ENCODE peak calls at places on chromosomes 11 and 22, in four cellular contexts. L is A549, X is neural progenitor cell, Q is brain microvascular endothelial cell. M is an unnamed sample.

GRCh38 chr11:34146866-34147265 is 41.4 kb downstream of the NAT10 start:
- DNase-seq in L (no peak), X (no peak), Q (no peak), M (no peak)

GRCh38 chr11:67405196-67405567 is 1.3 kb downstream of the TBC1D10C start:
- DNase-seq in L (no peak), X (no peak), Q (no peak), M (no peak)

GRCh38 chr11:47466201-47466600 is 17.3 kb upstream of the RAPSN start:
- DNase-seq in L (no peak), X (no peak), Q (no peak), M (no peak)

GRCh38 chr11:17771415-17771814 is 36.8 kb downstream of the KCNC1 start:
- DNase-seq in L (no peak), X (no peak), Q (no peak), M (no peak)

GRCh38 chr11:68349461-68350249 is 37.3 kb downstream of the LRP5 start:
- DNase-seq in L (no peak), X (no peak), Q (no peak), M (no peak)

GRCh38 chr22:39800790-39801540 is 92.6 kb downstream of the ENTHD1 start:
- DNase-seq in L (no peak), X (no peak), Q (no peak), M (no peak)

GRCh38 chr11:69699213-69699612 is 4.6 kb downstream of the FGF19 start:
- DNase-seq in L (no peak), X (no peak), Q (no peak), M (no peak)

GRCh38 chr22:48488611-48489456 is 1338.8 kb downstream of the BRD1 start:
- DNase-seq in L (no peak), X (peak; percentile 89), Q (no peak), M (no peak)

GRCh38 chr11:17730608-17731462 is 3.7 kb upstream of the KCNC1 start:
- DNase-seq in L (peak; percentile 91), X (peak; percentile 88), Q (peak; percentile 57), M (peak; percentile 33)

GRCh38 chr22:37431811-37432707 is 4.8 kb upstream of the ELFN2 start:
- DNase-seq in L (peak; percentile 75), X (no peak), Q (peak; percentile 97), M (peak; percentile 95)

GRCh38 chr11:2672553-2673249 is 27.1 kb downstream of the KCNQ1OT1 start:
- DNase-seq in L (no peak), X (no peak), Q (no peak), M (no peak)

GRCh38 chr11:46896719-46897406 is 21.5 kb downstream of the LRP4 start:
- DNase-seq in L (peak; percentile 58), X (peak; percentile 39), Q (peak; percentile 31), M (no peak)

GRCh38 chr11:2667940-2668339 is 31.9 kb downstream of the KCNQ1OT1 start:
- DNase-seq in L (no peak), X (no peak), Q (no peak), M (no peak)

GRCh38 chr11:119741369-119742262 is 12.6 kb upstream of the NECTIN1 start:
- DNase-seq in L (peak; percentile 58), X (peak; percentile 79), Q (no peak), M (no peak)

GRCh38 chr11:818396-819128 is at the start of gene PNPLA2:
- DNase-seq in L (no peak), X (no peak), Q (no peak), M (no peak)

GRCh38 chr11:129881570-129882170 is 13.7 kb downstream of the NFRKB start:
- DNase-seq in L (peak; percentile 51), X (peak; percentile 56), Q (peak; percentile 20), M (no peak)

GRCh38 chr11:94131363-94132115 is 2.9 kb downstream of the PANX1 start:
- DNase-seq in L (no peak), X (no peak), Q (no peak), M (no peak)

GRCh38 chr11:73312806-73313403 is 4.8 kb downstream of the ARHGEF17 start:
- DNase-seq in L (no peak), X (no peak), Q (peak; percentile 56), M (no peak)

GRCh38 chr11:73314121-73314948 is 6.3 kb downstream of the ARHGEF17 start:
- DNase-seq in L (no peak), X (peak; percentile 47), Q (peak; percentile 83), M (no peak)

GRCh38 chr11:73312036-73312435 is 4.0 kb downstream of the ARHGEF17 start:
- DNase-seq in L (no peak), X (no peak), Q (no peak), M (no peak)

GRCh38 chr11:73315288-73316020 is 7.4 kb downstream of the ARHGEF17 start:
- DNase-seq in L (no peak), X (peak; percentile 39), Q (no peak), M (no peak)

GRCh38 chr11:73313652-73314051 is 5.6 kb downstream of the ARHGEF17 start:
- DNase-seq in L (no peak), X (no peak), Q (no peak), M (no peak)
- H3K27ac ChIP-seq in L (no peak overlapping the region), X (no peak overlapping the region), Q (peak overlapping the region; percentile 85), M (peak overlapping the region; percentile 80)

DNA sequence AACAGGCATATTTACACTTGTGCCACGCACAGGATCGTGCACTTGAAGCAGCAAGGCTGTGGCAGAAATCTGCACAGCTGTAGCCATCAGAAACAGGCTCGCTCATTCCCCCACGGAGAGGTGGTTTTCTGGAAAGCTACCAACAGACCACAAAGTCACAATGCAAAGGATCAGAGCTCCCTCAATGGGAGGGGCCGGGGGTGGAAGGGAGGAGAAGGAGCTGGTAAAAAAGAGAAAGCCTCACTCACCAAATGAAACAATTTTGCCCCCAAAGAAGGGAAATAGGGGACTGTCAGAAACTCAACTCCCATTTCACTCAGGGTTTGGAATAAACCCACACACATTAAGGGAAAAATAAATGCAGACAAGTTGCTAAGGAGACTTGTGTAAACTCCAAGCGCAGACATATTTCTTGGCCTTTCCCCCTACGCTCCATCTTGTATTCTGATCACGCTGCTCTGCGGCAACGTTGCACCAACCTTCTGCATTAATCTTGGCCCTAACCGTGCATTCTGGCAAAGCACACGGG is 43.2 kb upstream of the BLID start:
- DNase-seq in L (no peak), X (peak; percentile 42), Q (no peak), M (no peak)
- H3K27ac ChIP-seq in L (peak overlapping the region; percentile 91), X (no peak overlapping the region), Q (peak overlapping the region; percentile 47), M (peak overlapping the region; percentile 84)

GRCh38 chr11:126303623-126304456 is at the start of gene DCPS:
- DNase-seq in L (peak; percentile 88), X (peak; percentile 94), Q (peak; percentile 86), M (peak; percentile 60)

GRCh38 chr11:126307706-126308105 is 3.8 kb downstream of the DCPS start:
- DNase-seq in L (no peak), X (peak; percentile 62), Q (peak; percentile 40), M (no peak)

GRCh38 chr11:126305699-126306098 is 1.8 kb downstream of the DCPS start:
- DNase-seq in L (no peak), X (no peak), Q (no peak), M (no peak)

GRCh38 chr11:126308271-126308671 is 4.4 kb downstream of the DCPS start:
- DNase-seq in L (no peak), X (no peak), Q (no peak), M (no peak)

DNA sequence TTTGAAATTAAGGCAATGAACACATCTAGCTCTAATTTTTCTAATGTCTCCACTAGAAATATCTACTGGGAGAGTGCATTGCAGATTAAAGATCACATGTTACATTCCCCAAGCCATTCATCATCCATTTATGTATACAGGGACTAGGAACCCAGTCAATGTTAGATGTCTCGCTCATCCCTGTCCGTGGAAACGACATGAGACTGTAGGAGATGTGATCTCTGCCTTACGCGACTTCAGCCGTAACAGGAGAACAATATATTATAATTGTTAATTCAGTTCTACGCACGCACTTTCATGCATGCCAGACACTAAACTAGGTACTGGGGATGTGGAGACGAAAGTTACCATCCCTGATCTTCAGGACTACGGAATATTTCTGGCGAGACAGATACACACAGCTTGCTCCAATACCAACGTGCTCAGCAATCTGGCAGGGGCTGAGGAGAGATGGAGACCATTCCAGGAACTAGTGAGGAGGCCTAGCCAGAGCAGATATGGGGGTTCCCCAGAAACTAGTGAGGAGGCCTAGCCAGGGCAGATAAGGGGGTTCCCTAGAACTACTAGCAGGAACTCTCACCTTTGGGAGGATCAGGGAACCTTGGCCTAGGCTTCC is 705 bp downstream of the DCPS start:
- DNase-seq in L (no peak), X (no peak), Q (no peak), M (no peak)
- H3K27ac ChIP-seq in L (peak overlapping the region; percentile 89), X (no peak overlapping the region), Q (no peak overlapping the region), M (peak overlapping the region; percentile 21)

GRCh38 chr11:10618490-10618889 is 50.0 kb upstream of the LYVE1 start:
- DNase-seq in L (no peak), X (no peak), Q (no peak), M (no peak)
- H3K27ac ChIP-seq in L (no peak overlapping the region), X (no peak overlapping the region), Q (no peak overlapping the region), M (no peak overlapping the region)

GRCh38 chr11:3964056-3964455 is 108.6 kb downstream of the STIM1 start:
- DNase-seq in L (no peak), X (no peak), Q (no peak), M (no peak)
- H3K27ac ChIP-seq in L (no peak overlapping the region), X (no peak overlapping the region), Q (no peak overlapping the region), M (no peak overlapping the region)

GRCh38 chr11:58939277-58939676 is at the start of gene GLYATL1:
- DNase-seq in L (no peak), X (no peak), Q (no peak), M (no peak)

GRCh38 chr11:58940028-58940427 is 740 bp downstream of the GLYATL1 start:
- DNase-seq in L (no peak), X (no peak), Q (no peak), M (no peak)

GRCh38 chr11:58941838-58942237 is 2.5 kb downstream of the GLYATL1 start:
- DNase-seq in L (no peak), X (no peak), Q (no peak), M (no peak)

GRCh38 chr11:58934945-58935513 is 4.3 kb upstream of the GLYATL1 start:
- DNase-seq in L (no peak), X (no peak), Q (no peak), M (no peak)

GRCh38 chr11:58938398-58938797 is 890 bp upstream of the GLYATL1 start:
- DNase-seq in L (no peak), X (no peak), Q (no peak), M (no peak)
- H3K27ac ChIP-seq in L (no peak overlapping the region), X (no peak overlapping the region), Q (no peak overlapping the region), M (no peak overlapping the region)

GRCh38 chr22:28106601-28107000 is 187.5 kb upstream of the PITPNB start:
- DNase-seq in L (no peak), X (no peak), Q (no peak), M (no peak)
- H3K27ac ChIP-seq in L (no peak overlapping the region), X (no peak overlapping the region), Q (no peak overlapping the region), M (no peak overlapping the region)